ENCODE peak calls at places on chromosome 15, in seven cellular contexts. One of them, this sample, is unnamed.

GRCh38 chr15:63905558-63906265 is 72.0 kb upstream of the HERC1 start:
- DNase-seq in psoas muscle: no peak
- DNase-seq in breast epithelium: no peak
- DNase-seq in MM.1S: no peak
- DNase-seq in bronchial epithelial cell: no peak
- DNase-seq in HL-60: peak; percentile 34
- DNase-seq in esophagus muscularis mucosa: no peak
- DNase-seq in this sample: no peak

GRCh38 chr15:36331531-36332275 is 247.7 kb upstream of the CDIN1 start:
- DNase-seq in psoas muscle: no peak
- DNase-seq in breast epithelium: no peak
- DNase-seq in MM.1S: peak; percentile 9
- DNase-seq in bronchial epithelial cell: no peak
- DNase-seq in HL-60: no peak
- DNase-seq in esophagus muscularis mucosa: no peak
- DNase-seq in this sample: no peak

GRCh38 chr15:66840615-66841014 is 138.6 kb downstream of the SMAD6 start:
- DNase-seq in psoas muscle: no peak
- DNase-seq in breast epithelium: no peak
- DNase-seq in MM.1S: no peak
- DNase-seq in bronchial epithelial cell: no peak
- DNase-seq in HL-60: peak; percentile 69
- DNase-seq in esophagus muscularis mucosa: no peak
- DNase-seq in this sample: no peak

GRCh38 chr15:49273734-49274318 is 103.8 kb downstream of the GALK2 start:
- DNase-seq in psoas muscle: no peak
- DNase-seq in breast epithelium: no peak
- DNase-seq in MM.1S: no peak
- DNase-seq in bronchial epithelial cell: peak; percentile 26
- DNase-seq in HL-60: peak; percentile 2
- DNase-seq in esophagus muscularis mucosa: no peak
- DNase-seq in this sample: no peak

GRCh38 chr15:66846811-66847210 is 144.8 kb downstream of the SMAD6 start:
- DNase-seq in psoas muscle: no peak
- DNase-seq in breast epithelium: no peak
- DNase-seq in MM.1S: no peak
- DNase-seq in bronchial epithelial cell: no peak
- DNase-seq in HL-60: no peak
- DNase-seq in esophagus muscularis mucosa: no peak
- DNase-seq in this sample: no peak

GRCh38 chr15:64810499-64811326 is 14.7 kb downstream of the PIF1 start:
- DNase-seq in psoas muscle: no peak
- DNase-seq in breast epithelium: no peak
- DNase-seq in MM.1S: no peak
- DNase-seq in bronchial epithelial cell: no peak
- DNase-seq in HL-60: no peak
- DNase-seq in esophagus muscularis mucosa: no peak
- DNase-seq in this sample: no peak

GRCh38 chr15:101664303-101664913 is 12.2 kb upstream of the TM2D3 start:
- DNase-seq in psoas muscle: no peak
- DNase-seq in breast epithelium: no peak
- DNase-seq in MM.1S: no peak
- DNase-seq in bronchial epithelial cell: no peak
- DNase-seq in HL-60: no peak
- DNase-seq in esophagus muscularis mucosa: no peak
- DNase-seq in this sample: no peak

GRCh38 chr15:66997212-66997611 is 68.2 kb upstream of the SMAD3 start:
- DNase-seq in psoas muscle: no peak
- DNase-seq in breast epithelium: no peak
- DNase-seq in MM.1S: no peak
- DNase-seq in bronchial epithelial cell: peak; percentile 63
- DNase-seq in HL-60: no peak
- DNase-seq in esophagus muscularis mucosa: no peak
- DNase-seq in this sample: no peak

GRCh38 chr15:45710657-45711056 is 75.8 kb downstream of the SQOR start:
- DNase-seq in psoas muscle: no peak
- DNase-seq in breast epithelium: no peak
- DNase-seq in MM.1S: no peak
- DNase-seq in bronchial epithelial cell: no peak
- DNase-seq in HL-60: no peak
- DNase-seq in esophagus muscularis mucosa: no peak
- DNase-seq in this sample: no peak

GRCh38 chr15:25933456-25934158 is 70.5 kb upstream of the ATP10A start:
- DNase-seq in psoas muscle: peak; percentile 68
- DNase-seq in breast epithelium: peak; percentile 69
- DNase-seq in MM.1S: peak; percentile 24
- DNase-seq in bronchial epithelial cell: peak; percentile 68
- DNase-seq in HL-60: peak; percentile 24
- DNase-seq in esophagus muscularis mucosa: peak; percentile 93
- DNase-seq in this sample: peak; percentile 49

GRCh38 chr15:59522988-59523461 is 85.0 kb downstream of the FAM81A start:
- DNase-seq in psoas muscle: no peak
- DNase-seq in breast epithelium: no peak
- DNase-seq in MM.1S: no peak
- DNase-seq in bronchial epithelial cell: no peak
- DNase-seq in HL-60: no peak
- DNase-seq in esophagus muscularis mucosa: no peak
- DNase-seq in this sample: no peak

GRCh38 chr15:50066202-50066601 is 52.8 kb downstream of the ATP8B4 start:
- DNase-seq in psoas muscle: no peak
- DNase-seq in breast epithelium: no peak
- DNase-seq in MM.1S: no peak
- DNase-seq in bronchial epithelial cell: peak; percentile 29
- DNase-seq in HL-60: no peak
- DNase-seq in esophagus muscularis mucosa: no peak
- DNase-seq in this sample: no peak

GRCh38 chr15:80777137-80777536 is 2.0 kb upstream of the CEMIP start:
- DNase-seq in psoas muscle: peak; percentile 20
- DNase-seq in breast epithelium: no peak
- DNase-seq in MM.1S: no peak
- DNase-seq in bronchial epithelial cell: peak; percentile 86
- DNase-seq in HL-60: no peak
- DNase-seq in esophagus muscularis mucosa: no peak
- DNase-seq in this sample: peak; percentile 84

GRCh38 chr15:43105077-43105769 is 615 bp downstream of the UBR1 start:
- DNase-seq in psoas muscle: no peak
- DNase-seq in breast epithelium: no peak
- DNase-seq in MM.1S: peak; percentile 42
- DNase-seq in bronchial epithelial cell: peak; percentile 37
- DNase-seq in HL-60: peak; percentile 26
- DNase-seq in esophagus muscularis mucosa: no peak
- DNase-seq in this sample: no peak

GRCh38 chr15:62591842-62592838 is 427.1 kb upstream of the C2CD4B start:
- DNase-seq in psoas muscle: no peak
- DNase-seq in breast epithelium: no peak
- DNase-seq in MM.1S: no peak
- DNase-seq in bronchial epithelial cell: no peak
- DNase-seq in HL-60: no peak
- DNase-seq in esophagus muscularis mucosa: no peak
- DNase-seq in this sample: no peak

GRCh38 chr15:32685576-32685975 is 32.2 kb upstream of the GREM1 start:
- DNase-seq in psoas muscle: no peak
- DNase-seq in breast epithelium: no peak
- DNase-seq in MM.1S: no peak
- DNase-seq in bronchial epithelial cell: peak; percentile 51
- DNase-seq in HL-60: no peak
- DNase-seq in esophagus muscularis mucosa: no peak
- DNase-seq in this sample: no peak

GRCh38 chr15:28921925-28922711 is 36.3 kb downstream of the APBA2 start:
- DNase-seq in psoas muscle: no peak
- DNase-seq in breast epithelium: no peak
- DNase-seq in MM.1S: no peak
- DNase-seq in bronchial epithelial cell: no peak
- DNase-seq in HL-60: no peak
- DNase-seq in esophagus muscularis mucosa: no peak
- DNase-seq in this sample: no peak

GRCh38 chr15:64596701-64597468 is 136.5 kb downstream of the ZNF609 start:
- DNase-seq in psoas muscle: no peak
- DNase-seq in breast epithelium: no peak
- DNase-seq in MM.1S: peak; percentile 73
- DNase-seq in bronchial epithelial cell: no peak
- DNase-seq in HL-60: no peak
- DNase-seq in esophagus muscularis mucosa: no peak
- DNase-seq in this sample: no peak

GRCh38 chr15:63675263-63675662 is 78.1 kb downstream of the FBXL22 start:
- DNase-seq in psoas muscle: no peak
- DNase-seq in breast epithelium: no peak
- DNase-seq in MM.1S: no peak
- DNase-seq in bronchial epithelial cell: no peak
- DNase-seq in HL-60: no peak
- DNase-seq in esophagus muscularis mucosa: no peak
- DNase-seq in this sample: no peak

GRCh38 chr15:75695206-75695605 is 17.4 kb downstream of the CSPG4 start:
- DNase-seq in psoas muscle: no peak
- DNase-seq in breast epithelium: no peak
- DNase-seq in MM.1S: no peak
- DNase-seq in bronchial epithelial cell: no peak
- DNase-seq in HL-60: no peak
- DNase-seq in esophagus muscularis mucosa: no peak
- DNase-seq in this sample: no peak

DNA sequence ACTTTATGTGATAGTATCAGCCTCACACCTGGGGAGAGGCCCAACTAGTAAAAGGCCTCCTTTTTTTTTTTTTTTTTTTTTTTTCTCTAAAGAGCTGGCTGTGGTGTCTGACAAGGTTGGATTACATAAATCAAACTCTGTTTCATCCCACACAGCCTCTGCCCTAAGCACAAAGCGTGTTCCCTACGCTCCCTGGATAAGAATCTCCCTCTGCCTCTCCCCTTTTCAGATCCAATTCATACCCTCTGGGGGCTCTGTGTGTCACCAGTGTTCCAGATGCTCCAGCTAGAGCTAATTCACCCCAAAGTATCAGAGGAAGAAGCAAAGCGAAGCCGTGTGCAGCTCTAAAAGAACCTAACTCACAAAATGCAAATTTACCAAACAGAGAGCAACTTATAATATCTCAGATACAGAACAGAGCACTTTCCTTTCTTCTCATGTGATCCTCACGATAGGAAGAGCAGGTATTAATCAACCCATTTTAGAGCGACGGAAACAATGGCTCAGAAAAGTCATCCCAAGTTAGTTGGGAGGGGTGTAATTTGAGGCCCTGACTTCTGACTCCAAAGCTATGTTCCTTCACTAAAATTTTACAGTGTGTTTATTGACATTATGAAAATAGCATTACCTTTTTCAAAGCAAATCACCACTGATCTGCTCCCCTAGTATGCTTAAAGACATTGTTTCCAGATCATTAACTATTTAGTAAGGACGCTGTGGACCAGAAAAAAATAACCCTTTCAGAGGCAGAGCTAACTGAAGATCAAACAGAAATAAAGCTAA is 12.4 kb downstream of the BMF start:
- DNase-seq in psoas muscle: no peak
- DNase-seq in breast epithelium: no peak
- DNase-seq in MM.1S: peak; percentile 44
- DNase-seq in bronchial epithelial cell: no peak
- DNase-seq in HL-60: no peak
- DNase-seq in esophagus muscularis mucosa: no peak
- DNase-seq in this sample: no peak
- H3K4me3 ChIP-seq in psoas muscle: no peak overlapping the region
- H3K4me3 ChIP-seq in breast epithelium: no peak overlapping the region
- H3K4me3 ChIP-seq in MM.1S: peak overlapping the region; percentile 1
- H3K4me3 ChIP-seq in bronchial epithelial cell: no peak overlapping the region
- H3K4me3 ChIP-seq in HL-60: no peak overlapping the region
- H3K4me3 ChIP-seq in esophagus muscularis mucosa: no peak overlapping the region
- H3K4me3 ChIP-seq in this sample: no peak overlapping the region

GRCh38 chr15:90883526-90883931 is 775 bp upstream of the FES start:
- DNase-seq in psoas muscle: no peak
- DNase-seq in breast epithelium: no peak
- DNase-seq in MM.1S: no peak
- DNase-seq in bronchial epithelial cell: no peak
- DNase-seq in HL-60: peak; percentile 13
- DNase-seq in esophagus muscularis mucosa: no peak
- DNase-seq in this sample: no peak
- H3K4me3 ChIP-seq in psoas muscle: peak overlapping the region; percentile 69
- H3K4me3 ChIP-seq in breast epithelium: peak overlapping the region; percentile 52
- H3K4me3 ChIP-seq in MM.1S: no peak overlapping the region
- H3K4me3 ChIP-seq in bronchial epithelial cell: peak overlapping the region; percentile 46
- H3K4me3 ChIP-seq in HL-60: peak overlapping the region; percentile 81
- H3K4me3 ChIP-seq in esophagus muscularis mucosa: peak overlapping the region; percentile 71
- H3K4me3 ChIP-seq in this sample: no peak overlapping the region

DNA sequence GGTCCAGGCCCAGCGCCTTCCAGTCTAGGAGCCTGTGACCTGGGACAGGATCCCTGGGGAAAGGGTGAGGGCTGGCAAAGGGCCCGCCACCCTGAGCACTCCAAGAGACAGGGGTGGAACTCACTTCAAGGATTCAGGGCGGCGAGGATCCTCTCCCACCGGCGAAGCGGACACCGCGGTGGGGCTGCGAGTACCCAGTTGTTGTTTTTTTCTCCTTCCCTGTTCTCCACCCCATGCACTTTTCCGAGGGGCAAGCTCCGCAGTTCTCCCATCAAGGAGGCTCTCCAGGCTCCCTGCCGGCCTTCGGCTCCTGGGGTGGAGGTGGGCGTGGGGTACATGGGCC is 387 bp upstream of the PAQR5 start:
- DNase-seq in psoas muscle: no peak
- DNase-seq in breast epithelium: no peak
- DNase-seq in MM.1S: no peak
- DNase-seq in bronchial epithelial cell: no peak
- DNase-seq in HL-60: no peak
- DNase-seq in esophagus muscularis mucosa: no peak
- DNase-seq in this sample: no peak
- H3K4me3 ChIP-seq in psoas muscle: peak overlapping the region; percentile 72
- H3K4me3 ChIP-seq in breast epithelium: peak overlapping the region; percentile 47
- H3K4me3 ChIP-seq in MM.1S: no peak overlapping the region
- H3K4me3 ChIP-seq in bronchial epithelial cell: peak overlapping the region; percentile 43
- H3K4me3 ChIP-seq in HL-60: no peak overlapping the region
- H3K4me3 ChIP-seq in esophagus muscularis mucosa: peak overlapping the region; percentile 66
- H3K4me3 ChIP-seq in this sample: no peak overlapping the region

GRCh38 chr15:31360843-31361763 is 34.5 kb downstream of the KLF13 start:
- DNase-seq in psoas muscle: no peak
- DNase-seq in breast epithelium: no peak
- DNase-seq in MM.1S: peak; percentile 89
- DNase-seq in bronchial epithelial cell: peak; percentile 43
- DNase-seq in HL-60: peak; percentile 92
- DNase-seq in esophagus muscularis mucosa: no peak
- DNase-seq in this sample: no peak
- H3K4me3 ChIP-seq in psoas muscle: no peak overlapping the region
- H3K4me3 ChIP-seq in breast epithelium: no peak overlapping the region
- H3K4me3 ChIP-seq in MM.1S: peak overlapping the region; percentile 42
- H3K4me3 ChIP-seq in bronchial epithelial cell: no peak overlapping the region
- H3K4me3 ChIP-seq in HL-60: no peak overlapping the region
- H3K4me3 ChIP-seq in esophagus muscularis mucosa: no peak overlapping the region
- H3K4me3 ChIP-seq in this sample: no peak overlapping the region

GRCh38 chr15:52652286-52652685 is 26.9 kb downstream of the ATOSA start:
- DNase-seq in psoas muscle: no peak
- DNase-seq in breast epithelium: no peak
- DNase-seq in MM.1S: no peak
- DNase-seq in bronchial epithelial cell: no peak
- DNase-seq in HL-60: no peak
- DNase-seq in esophagus muscularis mucosa: no peak
- DNase-seq in this sample: no peak
- H3K4me3 ChIP-seq in psoas muscle: peak overlapping the region; percentile 32
- H3K4me3 ChIP-seq in breast epithelium: no peak overlapping the region
- H3K4me3 ChIP-seq in MM.1S: no peak overlapping the region
- H3K4me3 ChIP-seq in bronchial epithelial cell: no peak overlapping the region
- H3K4me3 ChIP-seq in HL-60: no peak overlapping the region
- H3K4me3 ChIP-seq in esophagus muscularis mucosa: peak overlapping the region; percentile 39
- H3K4me3 ChIP-seq in this sample: no peak overlapping the region